ENCODE peak calls at places on chromosomes 13 and 19, in seven cellular contexts. G, U, Z, W, B, H and D are unnamed samples.

GRCh38 chr19:44613295-44614168 is at the start of gene IGSF23:
- DNase-seq in G (no peak), U (peak; percentile 63), Z (no peak), W (no peak), B (no peak), H (no peak), D (no peak)

GRCh38 chr13:90717451-90717936 is 630.0 kb upstream of the MIR17HG start:
- DNase-seq in G (no peak), U (peak; percentile 45), Z (peak; percentile 25), W (no peak), B (no peak), H (no peak), D (peak; percentile 26)

GRCh38 chr19:23799321-23799720 is 40.6 kb upstream of the ZNF681 start:
- DNase-seq in G (no peak), U (no peak), Z (no peak), W (no peak), B (no peak), H (no peak), D (no peak)

GRCh38 chr19:18478545-18479311 is 40.8 kb upstream of the ISYNA1 start:
- DNase-seq in G (peak; percentile 86), U (peak; percentile 80), Z (no peak), W (peak; percentile 59), B (peak; percentile 89), H (no peak), D (no peak)

GRCh38 chr19:50607874-50608785 is 31.6 kb downstream of the SYT3 start:
- DNase-seq in G (peak; percentile 91), U (peak; percentile 95), Z (no peak), W (peak; percentile 47), B (peak; percentile 74), H (peak; percentile 100), D (no peak)

GRCh38 chr13:76792680-76793334 is 93.4 kb downstream of the KCTD12 start:
- DNase-seq in G (no peak), U (no peak), Z (no peak), W (no peak), B (no peak), H (no peak), D (no peak)

GRCh38 chr13:92719868-92720267 is 506.7 kb upstream of the GPC6 start:
- DNase-seq in G (no peak), U (no peak), Z (no peak), W (no peak), B (no peak), H (peak; percentile 38), D (no peak)

GRCh38 chr13:34469212-34469983 is 472.7 kb upstream of the NBEA start:
- DNase-seq in G (no peak), U (peak; percentile 23), Z (no peak), W (no peak), B (no peak), H (no peak), D (peak; percentile 82)

GRCh38 chr19:8017808-8018207 is 12.4 kb upstream of the ELAVL1 start:
- DNase-seq in G (peak; percentile 58), U (no peak), Z (no peak), W (no peak), B (no peak), H (no peak), D (no peak)

GRCh38 chr13:111213964-111214726 is 99.0 kb downstream of the ARHGEF7 start:
- DNase-seq in G (peak; percentile 55), U (no peak), Z (no peak), W (no peak), B (peak; percentile 59), H (no peak), D (no peak)

GRCh38 chr19:4059931-4060620 is 6.6 kb downstream of the ZBTB7A start:
- DNase-seq in G (peak; percentile 75), U (peak; percentile 73), Z (no peak), W (peak; percentile 77), B (peak; percentile 90), H (peak; percentile 32), D (no peak)

GRCh38 chr19:3687774-3688706 is 12.2 kb downstream of the PIP5K1C start:
- DNase-seq in G (peak; percentile 60), U (peak; percentile 58), Z (no peak), W (no peak), B (no peak), H (peak; percentile 71), D (no peak)

GRCh38 chr13:48319458-48320395 is 16.2 kb downstream of the RB1 start:
- DNase-seq in G (no peak), U (no peak), Z (no peak), W (no peak), B (no peak), H (no peak), D (no peak)

GRCh38 chr19:28351761-28352160 is 861.2 kb downstream of the UQCRFS1 start:
- DNase-seq in G (no peak), U (no peak), Z (no peak), W (no peak), B (no peak), H (no peak), D (no peak)

GRCh38 chr13:64525687-64526086 is 2704.4 kb downstream of the PCDH9 start:
- DNase-seq in G (no peak), U (no peak), Z (no peak), W (no peak), B (no peak), H (no peak), D (no peak)

GRCh38 chr19:32203161-32203560 is 142.2 kb upstream of the ZNF507 start:
- DNase-seq in G (no peak), U (no peak), Z (no peak), W (no peak), B (no peak), H (no peak), D (no peak)

GRCh38 chr19:49149652-49150105 is 5.5 kb downstream of the HRC start:
- DNase-seq in G (peak; percentile 68), U (peak; percentile 82), Z (no peak), W (peak; percentile 83), B (peak; percentile 87), H (peak; percentile 80), D (no peak)

GRCh38 chr13:95083758-95084157 is 217.5 kb downstream of the ABCC4 start:
- DNase-seq in G (no peak), U (no peak), Z (peak; percentile 55), W (no peak), B (no peak), H (no peak), D (peak; percentile 64)

GRCh38 chr19:46896076-46896794 is 35.4 kb downstream of the ARHGAP35 start:
- DNase-seq in G (peak; percentile 64), U (no peak), Z (no peak), W (no peak), B (no peak), H (no peak), D (no peak)

GRCh38 chr13:20691616-20692015 is 11.9 kb upstream of the IL17D start:
- DNase-seq in G (no peak), U (no peak), Z (no peak), W (no peak), B (no peak), H (no peak), D (no peak)

GRCh38 chr13:20686167-20686566 is 17.3 kb upstream of the IL17D start:
- DNase-seq in G (no peak), U (no peak), Z (no peak), W (no peak), B (no peak), H (no peak), D (no peak)

GRCh38 chr13:20686863-20687579 is 16.5 kb upstream of the IL17D start:
- DNase-seq in G (no peak), U (no peak), Z (no peak), W (no peak), B (no peak), H (no peak), D (no peak)

GRCh38 chr13:20685042-20685441 is 18.5 kb upstream of the IL17D start:
- DNase-seq in G (no peak), U (no peak), Z (no peak), W (no peak), B (no peak), H (no peak), D (no peak)

DNA sequence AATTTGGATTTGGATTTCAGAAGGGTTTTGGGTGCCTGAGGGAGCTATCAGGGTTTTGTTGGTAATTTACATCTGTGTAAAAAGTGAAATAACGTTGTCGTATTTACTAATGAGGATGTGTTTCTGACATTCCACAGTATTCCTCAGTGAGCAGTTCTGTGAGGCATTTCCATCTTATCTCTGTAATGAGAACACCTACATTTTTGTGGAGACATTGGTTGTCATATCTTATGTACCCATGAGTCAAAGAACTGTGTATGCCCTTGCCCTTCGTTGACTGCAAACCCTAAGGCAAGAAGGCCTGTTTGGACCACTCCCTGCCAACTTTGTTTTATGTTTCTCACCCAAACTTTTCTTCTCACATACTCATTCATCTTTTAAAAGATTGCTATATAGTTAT is 14.2 kb upstream of the IL17D start:
- DNase-seq in G (no peak), U (no peak), Z (no peak), W (no peak), B (no peak), H (no peak), D (no peak)
- H3K27ac ChIP-seq in G (no peak overlapping the region), U (no peak overlapping the region), Z (no peak overlapping the region), W (no peak overlapping the region), B (no peak overlapping the region), H (no peak overlapping the region), D (no peak overlapping the region)

DNA sequence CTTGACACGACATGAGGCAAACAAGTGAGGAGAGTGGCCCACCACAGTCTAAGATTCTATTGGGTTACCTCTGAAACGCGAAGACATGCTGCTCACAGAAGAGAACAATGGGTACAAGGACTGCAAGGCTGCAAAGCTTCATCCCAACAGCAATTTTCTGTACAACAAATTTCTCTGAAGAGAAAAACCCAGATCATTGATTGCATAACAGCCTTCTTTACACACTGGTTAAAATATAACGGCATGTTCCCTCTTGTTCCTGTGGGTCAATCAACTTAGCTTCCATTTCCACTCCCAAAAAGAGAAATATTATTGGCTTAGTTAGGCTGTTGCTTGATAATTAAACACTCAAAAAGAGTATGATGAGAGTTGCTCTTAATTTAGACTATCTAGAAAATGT is at the start of gene CPB2:
- DNase-seq in G (no peak), U (no peak), Z (no peak), W (no peak), B (no peak), H (no peak), D (no peak)
- H3K27ac ChIP-seq in G (no peak within 1 kb of the TSS), U (no peak within 1 kb of the TSS), Z (no peak within 1 kb of the TSS), W (no peak within 1 kb of the TSS), B (no peak within 1 kb of the TSS), H (no peak within 1 kb of the TSS), D (no peak within 1 kb of the TSS)

DNA sequence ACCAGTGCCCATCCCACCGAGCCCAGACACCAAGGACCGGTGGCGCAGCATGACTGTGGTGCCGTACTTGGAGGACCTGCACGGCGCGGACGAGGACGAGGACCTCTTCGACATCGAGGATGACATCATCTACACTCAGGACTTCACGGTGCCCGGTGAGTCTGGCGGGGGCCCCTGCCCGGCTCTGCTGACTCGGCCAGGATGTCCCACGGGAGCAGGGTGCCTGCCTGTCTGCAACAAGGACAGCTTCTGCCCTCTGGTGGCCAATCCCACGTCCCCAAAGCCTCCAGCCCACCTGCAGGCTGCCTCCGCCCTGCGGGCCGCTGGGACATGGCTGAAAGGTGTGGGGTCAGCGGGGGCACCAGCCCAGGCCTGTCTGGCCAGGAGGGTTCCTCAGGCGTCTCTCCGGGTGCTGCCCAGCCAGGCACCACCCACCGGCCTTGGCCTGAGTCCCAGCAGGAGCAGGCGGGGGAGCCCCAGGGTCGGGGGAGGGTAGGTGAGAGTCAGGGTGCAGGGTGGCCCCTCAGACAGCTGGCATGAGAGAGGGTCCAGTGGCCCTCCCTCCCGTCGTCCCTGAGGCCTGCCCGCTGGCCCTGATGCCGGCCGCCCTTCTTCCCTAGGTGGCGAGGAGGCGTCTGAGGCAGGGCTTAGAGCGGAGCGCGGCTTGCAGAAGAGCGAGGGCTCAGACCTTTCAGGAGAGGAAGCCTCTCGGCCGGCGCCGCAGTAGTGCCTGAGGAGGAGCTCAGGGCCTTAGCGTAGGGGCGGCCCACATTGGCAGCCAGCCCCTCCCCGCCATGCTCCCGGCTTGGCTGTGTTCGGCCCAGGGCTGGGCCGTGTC is 14.6 kb downstream of the CBARP start:
- DNase-seq in G (no peak), U (peak; percentile 68), Z (no peak), W (no peak), B (peak; percentile 82), H (peak; percentile 81), D (no peak)
- H3K27ac ChIP-seq in G (no peak overlapping the region), U (no peak overlapping the region), Z (no peak overlapping the region), W (no peak overlapping the region), B (no peak overlapping the region), H (no peak overlapping the region), D (no peak overlapping the region)

GRCh38 chr13:39363393-39363792 is 239.6 kb downstream of the LHFPL6 start:
- DNase-seq in G (no peak), U (no peak), Z (no peak), W (no peak), B (no peak), H (no peak), D (no peak)
- H3K27ac ChIP-seq in G (no peak overlapping the region), U (no peak overlapping the region), Z (no peak overlapping the region), W (no peak overlapping the region), B (no peak overlapping the region), H (no peak overlapping the region), D (no peak overlapping the region)